ENCODE peak calls at places on chromosomes 6 and 20, in ten cellular contexts. H, N, P, B, K, S, R, F, Q and X are unnamed samples.
A peak's percentile ranks its signal among the peaks of the same experiment; 100 is the strongest.

GRCh38 chr20:10080554-10080953 is 45.8 kb downstream of the ANKEF1 start:
- DNase-seq in F (no peak), Q (no peak), P (no peak), B (no peak), K (no peak), S (no peak), N (no peak), R (no peak), H (no peak), X (no peak)

GRCh38 chr6:56899753-56900152 is 55.2 kb upstream of the BEND6 start:
- DNase-seq in N (no peak), S (no peak), H (no peak), F (no peak), B (no peak), P (no peak), K (no peak), Q (no peak), R (no peak), X (no peak)

GRCh38 chr6:165365371-165365770 is 56.0 kb upstream of the C6orf118 start:
- DNase-seq in N (no peak), H (no peak), R (no peak), F (no peak), P (no peak), S (no peak), K (no peak), Q (no peak), B (no peak), X (no peak)

GRCh38 chr6:129890701-129891100 is 29.6 kb upstream of the TMEM244 start:
- DNase-seq in R (no peak), K (no peak), H (no peak), P (no peak), B (no peak), N (no peak), S (no peak), F (no peak), Q (no peak), X (no peak)

GRCh38 chr6:15522427-15522826 is 140.4 kb downstream of the DTNBP1 start:
- DNase-seq in F (no peak), H (no peak), B (no peak), S (no peak), K (no peak), N (no peak), P (no peak), Q (no peak), R (no peak), X (no peak)

GRCh38 chr6:16405349-16405865 is 167.0 kb downstream of the GMPR start:
- DNase-seq in P (no peak), K (no peak), S (no peak), F (no peak), N (no peak), B (no peak), R (no peak), Q (no peak), H (no peak), X (no peak)

GRCh38 chr6:89412071-89413005 is at the start of gene RRAGD:
- DNase-seq in N (peak; percentile 87), Q (no peak), B (peak; percentile 88), F (peak; percentile 34), K (peak; percentile 88), H (peak; percentile 62), S (peak; percentile 54), R (peak; percentile 12), P (peak; percentile 65), X (peak; percentile 19)

GRCh38 chr20:44572551-44573500 is 9.6 kb upstream of the PKIG start:
- DNase-seq in N (peak; percentile 78), R (peak; percentile 43), H (no peak), Q (no peak), F (no peak), P (peak; percentile 73), K (no peak), B (peak; percentile 85), S (no peak), X (no peak)

GRCh38 chr20:57656252-57656820 is 36.1 kb upstream of the ZBP1 start:
- DNase-seq in N (peak; percentile 10), H (no peak), S (peak; percentile 37), Q (no peak), K (no peak), F (no peak), R (no peak), P (no peak), B (peak; percentile 42), X (no peak)

GRCh38 chr6:102344769-102345168 is 951.3 kb downstream of the GRIK2 start:
- DNase-seq in Q (no peak), R (no peak), H (no peak), N (no peak), S (no peak), F (no peak), B (no peak), K (no peak), P (no peak), X (no peak)

GRCh38 chr20:10565191-10565921 is 108.4 kb downstream of the JAG1 start:
- DNase-seq in S (no peak), K (no peak), Q (no peak), B (peak; percentile 58), F (no peak), N (peak; percentile 55), R (peak; percentile 63), H (no peak), P (no peak), X (no peak)

GRCh38 chr6:6640915-6641314 is 52.4 kb downstream of the LY86 start:
- DNase-seq in N (no peak), B (no peak), P (no peak), R (no peak), Q (no peak), H (no peak), F (no peak), S (no peak), K (no peak), X (no peak)

GRCh38 chr20:11045412-11046175 is 371.8 kb upstream of the JAG1 start:
- DNase-seq in K (no peak), Q (no peak), P (no peak), N (no peak), R (no peak), H (no peak), S (no peak), F (no peak), B (no peak), X (no peak)

GRCh38 chr6:168778201-168778600 is 337.2 kb downstream of the SMOC2 start:
- DNase-seq in P (peak; percentile 18), N (peak; percentile 79), R (no peak), H (no peak), Q (no peak), K (no peak), F (no peak), B (peak; percentile 80), S (peak; percentile 84), X (no peak)

GRCh38 chr6:105077592-105078463 is 102.0 kb downstream of the POPDC3 start:
- DNase-seq in H (peak; percentile 36), Q (no peak), F (no peak), B (no peak), R (peak; percentile 51), S (no peak), P (no peak), K (no peak), N (no peak), X (peak; percentile 61)

GRCh38 chr6:150118642-150119041 is 24.2 kb upstream of the PPP1R14C start:
- DNase-seq in P (no peak), S (no peak), K (no peak), F (no peak), H (no peak), B (no peak), N (no peak), Q (no peak), R (no peak), X (peak; percentile 42)

GRCh38 chr6:76593668-76594067 is 521.2 kb upstream of the IMPG1 start:
- DNase-seq in F (no peak), R (no peak), P (no peak), H (no peak), Q (no peak), K (no peak), N (no peak), S (no peak), B (no peak), X (no peak)

GRCh38 chr20:63126876-63127699 is 88.8 kb downstream of the YTHDF1 start:
- DNase-seq in K (no peak), N (peak; percentile 17), H (no peak), R (no peak), P (no peak), F (no peak), S (no peak), B (peak; percentile 28), Q (no peak), X (no peak)